ENCODE peak calls at places on chromosomes 4 and X, in five cellular contexts. One of them, this sample, is unnamed.

GRCh38 chr4:94262163-94263016 is 54.7 kb downstream of the SMARCAD1 start:
- DNase-seq in fibroblast of lung: no peak
- DNase-seq in GM23248: no peak
- DNase-seq in naive thymus-derived CD4-positive, alpha-beta T cell: no peak
- DNase-seq in OCI-LY7: no peak
- DNase-seq in this sample: no peak

GRCh38 chr4:66852843-66853242 is 692.5 kb downstream of the CENPC start:
- DNase-seq in naive thymus-derived CD4-positive, alpha-beta T cell: no peak
- DNase-seq in GM23248: no peak
- DNase-seq in OCI-LY7: no peak
- DNase-seq in fibroblast of lung: no peak
- DNase-seq in this sample: no peak

GRCh38 chrX:134948333-134949241 is 42.2 kb upstream of the SMIM10 start:
- DNase-seq in naive thymus-derived CD4-positive, alpha-beta T cell: no peak
- DNase-seq in GM23248: peak
- DNase-seq in fibroblast of lung: peak
- DNase-seq in OCI-LY7: no peak
- DNase-seq in this sample: no peak

GRCh38 chr4:88382621-88383020 is 4.0 kb downstream of the HERC6 start:
- DNase-seq in fibroblast of lung: no peak
- DNase-seq in GM23248: no peak
- DNase-seq in OCI-LY7: no peak
- DNase-seq in naive thymus-derived CD4-positive, alpha-beta T cell: peak
- DNase-seq in this sample: no peak

GRCh38 chrX:151871244-151871643 is 41.4 kb upstream of the MAGEA4 start:
- DNase-seq in OCI-LY7: no peak
- DNase-seq in naive thymus-derived CD4-positive, alpha-beta T cell: no peak
- DNase-seq in GM23248: peak
- DNase-seq in fibroblast of lung: peak
- DNase-seq in this sample: no peak

GRCh38 chr4:2009651-2010233 is 968 bp upstream of the NELFA start:
- DNase-seq in GM23248: peak
- DNase-seq in OCI-LY7: peak
- DNase-seq in naive thymus-derived CD4-positive, alpha-beta T cell: peak
- DNase-seq in fibroblast of lung: peak
- DNase-seq in this sample: no peak

GRCh38 chr4:20658456-20658855 is 41.8 kb upstream of the PACRGL start:
- DNase-seq in OCI-LY7: no peak
- DNase-seq in naive thymus-derived CD4-positive, alpha-beta T cell: no peak
- DNase-seq in GM23248: no peak
- DNase-seq in fibroblast of lung: no peak
- DNase-seq in this sample: no peak

GRCh38 chr4:1630266-1630665 is 53.8 kb downstream of the FAM53A start:
- DNase-seq in OCI-LY7: no peak
- DNase-seq in GM23248: no peak
- DNase-seq in naive thymus-derived CD4-positive, alpha-beta T cell: no peak
- DNase-seq in fibroblast of lung: no peak
- DNase-seq in this sample: no peak

GRCh38 chrX:129239371-129239770 is 283.9 kb downstream of the SMARCA1 start:
- DNase-seq in GM23248: peak
- DNase-seq in OCI-LY7: no peak
- DNase-seq in fibroblast of lung: no peak
- DNase-seq in naive thymus-derived CD4-positive, alpha-beta T cell: no peak
- DNase-seq in this sample: no peak

GRCh38 chr4:36734296-36734695 is 452.9 kb downstream of the DTHD1 start:
- DNase-seq in naive thymus-derived CD4-positive, alpha-beta T cell: no peak
- DNase-seq in OCI-LY7: no peak
- DNase-seq in fibroblast of lung: no peak
- DNase-seq in GM23248: no peak
- DNase-seq in this sample: no peak

GRCh38 chrX:127558811-127559210 is 493.4 kb downstream of the ACTRT1 start:
- DNase-seq in GM23248: no peak
- DNase-seq in OCI-LY7: no peak
- DNase-seq in fibroblast of lung: no peak
- DNase-seq in naive thymus-derived CD4-positive, alpha-beta T cell: no peak
- DNase-seq in this sample: no peak

GRCh38 chrX:69163936-69164741 is 1.1 kb downstream of the PJA1 start:
- DNase-seq in GM23248: peak
- DNase-seq in OCI-LY7: peak
- DNase-seq in fibroblast of lung: no peak
- DNase-seq in naive thymus-derived CD4-positive, alpha-beta T cell: peak
- DNase-seq in this sample: no peak

GRCh38 chr4:123478859-123479345 is 82.3 kb downstream of the SPRY1 start:
- DNase-seq in fibroblast of lung: peak
- DNase-seq in naive thymus-derived CD4-positive, alpha-beta T cell: no peak
- DNase-seq in OCI-LY7: peak
- DNase-seq in GM23248: no peak
- DNase-seq in this sample: no peak

GRCh38 chr4:173526724-173527102 is 3.3 kb downstream of the HAND2 start:
- DNase-seq in GM23248: no peak
- DNase-seq in OCI-LY7: no peak
- DNase-seq in naive thymus-derived CD4-positive, alpha-beta T cell: no peak
- DNase-seq in fibroblast of lung: no peak
- DNase-seq in this sample: no peak

GRCh38 chr4:48943387-48943786 is 36.8 kb upstream of the OCIAD2 start:
- DNase-seq in naive thymus-derived CD4-positive, alpha-beta T cell: no peak
- DNase-seq in OCI-LY7: peak
- DNase-seq in fibroblast of lung: no peak
- DNase-seq in GM23248: no peak
- DNase-seq in this sample: no peak

GRCh38 chr4:168569066-168569908 is 72.4 kb downstream of the PALLD start:
- DNase-seq in GM23248: peak
- DNase-seq in naive thymus-derived CD4-positive, alpha-beta T cell: no peak
- DNase-seq in OCI-LY7: no peak
- DNase-seq in fibroblast of lung: no peak
- DNase-seq in this sample: no peak
- H3K4me3 ChIP-seq in GM23248: peak
- H3K4me3 ChIP-seq in naive thymus-derived CD4-positive, alpha-beta T cell: no peak
- H3K4me3 ChIP-seq in OCI-LY7: no peak
- H3K4me3 ChIP-seq in fibroblast of lung: no peak
- H3K4me3 ChIP-seq in this sample: no peak

GRCh38 chr4:600850-601515 is 24.4 kb upstream of the PDE6B start:
- DNase-seq in naive thymus-derived CD4-positive, alpha-beta T cell: no peak
- DNase-seq in fibroblast of lung: no peak
- DNase-seq in GM23248: peak
- DNase-seq in OCI-LY7: no peak
- DNase-seq in this sample: no peak

GRCh38 chr4:602559-602942 is 22.8 kb upstream of the PDE6B start:
- DNase-seq in OCI-LY7: peak
- DNase-seq in GM23248: peak
- DNase-seq in naive thymus-derived CD4-positive, alpha-beta T cell: no peak
- DNase-seq in fibroblast of lung: no peak
- DNase-seq in this sample: no peak

GRCh38 chr4:605702-606425 is 19.5 kb upstream of the PDE6B start:
- DNase-seq in GM23248: no peak
- DNase-seq in naive thymus-derived CD4-positive, alpha-beta T cell: no peak
- DNase-seq in OCI-LY7: no peak
- DNase-seq in fibroblast of lung: no peak
- DNase-seq in this sample: no peak

GRCh38 chr4:601612-602558 is 23.5 kb upstream of the PDE6B start:
- DNase-seq in fibroblast of lung: no peak
- DNase-seq in naive thymus-derived CD4-positive, alpha-beta T cell: no peak
- DNase-seq in GM23248: no peak
- DNase-seq in OCI-LY7: no peak
- DNase-seq in this sample: no peak

DNA sequence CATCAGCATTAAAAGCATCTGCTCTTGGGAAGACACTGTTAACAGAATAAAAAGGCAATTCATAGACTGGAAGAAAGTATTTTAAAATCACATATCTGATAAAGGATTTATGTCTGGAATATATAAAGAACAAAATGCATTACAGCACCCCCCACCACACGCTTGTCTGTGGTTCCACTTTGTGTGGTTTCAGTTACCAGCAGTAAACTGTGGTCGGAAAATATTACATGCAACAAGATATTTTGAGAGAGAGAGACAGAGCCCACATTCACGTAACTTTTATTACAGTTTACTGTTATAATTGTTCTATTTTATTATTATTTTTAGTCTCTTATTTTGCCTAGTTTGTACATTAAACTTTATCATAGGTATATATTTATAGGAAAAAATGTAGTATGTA is 21.2 kb upstream of the PDE6B start:
- DNase-seq in GM23248: no peak
- DNase-seq in fibroblast of lung: no peak
- DNase-seq in OCI-LY7: peak
- DNase-seq in naive thymus-derived CD4-positive, alpha-beta T cell: no peak
- DNase-seq in this sample: peak
- H3K4me3 ChIP-seq in GM23248: no peak
- H3K4me3 ChIP-seq in fibroblast of lung: no peak
- H3K4me3 ChIP-seq in OCI-LY7: no peak
- H3K4me3 ChIP-seq in naive thymus-derived CD4-positive, alpha-beta T cell: no peak
- H3K4me3 ChIP-seq in this sample: no peak

GRCh38 chrX:154719132-154719675 is 31.7 kb downstream of the GAB3 start:
- DNase-seq in fibroblast of lung: peak
- DNase-seq in OCI-LY7: no peak
- DNase-seq in naive thymus-derived CD4-positive, alpha-beta T cell: no peak
- DNase-seq in GM23248: peak
- DNase-seq in this sample: peak
- H3K4me3 ChIP-seq in fibroblast of lung: no peak
- H3K4me3 ChIP-seq in OCI-LY7: no peak
- H3K4me3 ChIP-seq in naive thymus-derived CD4-positive, alpha-beta T cell: no peak
- H3K4me3 ChIP-seq in GM23248: no peak
- H3K4me3 ChIP-seq in this sample: peak

GRCh38 chr4:7638984-7639789 is 204.5 kb upstream of the PSAPL1 start:
- DNase-seq in OCI-LY7: no peak
- DNase-seq in naive thymus-derived CD4-positive, alpha-beta T cell: no peak
- DNase-seq in fibroblast of lung: no peak
- DNase-seq in GM23248: no peak
- DNase-seq in this sample: no peak

GRCh38 chr4:7638463-7638862 is 203.7 kb upstream of the PSAPL1 start:
- DNase-seq in fibroblast of lung: no peak
- DNase-seq in naive thymus-derived CD4-positive, alpha-beta T cell: no peak
- DNase-seq in GM23248: no peak
- DNase-seq in OCI-LY7: no peak
- DNase-seq in this sample: no peak

GRCh38 chr4:7642764-7643495 is 208.2 kb upstream of the PSAPL1 start:
- DNase-seq in OCI-LY7: no peak
- DNase-seq in fibroblast of lung: no peak
- DNase-seq in GM23248: no peak
- DNase-seq in naive thymus-derived CD4-positive, alpha-beta T cell: no peak
- DNase-seq in this sample: no peak

GRCh38 chr4:7640136-7640535 is 205.4 kb upstream of the PSAPL1 start:
- DNase-seq in GM23248: no peak
- DNase-seq in OCI-LY7: no peak
- DNase-seq in fibroblast of lung: no peak
- DNase-seq in naive thymus-derived CD4-positive, alpha-beta T cell: no peak
- DNase-seq in this sample: no peak

DNA sequence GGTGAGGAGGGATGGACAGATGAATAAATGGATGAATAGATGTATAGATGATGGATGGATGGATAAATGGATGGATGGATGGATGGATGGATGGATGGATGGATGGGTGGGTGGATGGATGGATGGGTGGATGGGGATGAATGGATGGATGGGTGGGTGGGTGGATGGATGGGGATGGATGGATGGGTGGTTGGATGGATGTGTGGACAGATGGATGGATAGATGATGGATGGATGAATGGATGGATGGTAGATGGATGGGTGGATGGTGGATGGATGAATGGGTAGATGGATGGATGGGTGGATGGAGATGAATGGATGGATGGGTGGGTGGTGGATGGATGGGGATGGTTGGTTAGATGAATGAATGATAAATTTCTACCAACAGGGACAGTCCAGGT is 207.0 kb upstream of the PSAPL1 start:
- DNase-seq in fibroblast of lung: no peak
- DNase-seq in naive thymus-derived CD4-positive, alpha-beta T cell: no peak
- DNase-seq in GM23248: no peak
- DNase-seq in OCI-LY7: no peak
- DNase-seq in this sample: no peak
- H3K4me3 ChIP-seq in fibroblast of lung: no peak
- H3K4me3 ChIP-seq in naive thymus-derived CD4-positive, alpha-beta T cell: no peak
- H3K4me3 ChIP-seq in GM23248: no peak
- H3K4me3 ChIP-seq in OCI-LY7: no peak
- H3K4me3 ChIP-seq in this sample: no peak